ENCODE peak calls at places on chromosomes 4 and X, in six cellular contexts. Y is tibial nerve, A is right lobe of liver, H is heart left ventricle, I is HCT116, X is body of pancreas. M is an unnamed sample.

GRCh38 chr4:189305500-189305899 is 635.2 kb upstream of the FRG1 start:
- DNase-seq in Y (no peak), X (no peak), I (no peak), A (no peak), H (no peak), M (no peak)

GRCh38 chr4:74522251-74522991 is 77.5 kb downstream of the AREG start:
- DNase-seq in Y (no peak), I (no peak), X (no peak), A (no peak), H (no peak), M (no peak)

GRCh38 chr4:7030856-7031255 is 12.3 kb upstream of the TADA2B start:
- DNase-seq in H (no peak), Y (no peak), I (no peak), X (no peak), A (no peak), M (no peak)

GRCh38 chrX:31546130-31546529 is 474.3 kb upstream of the FTHL17 start:
- DNase-seq in A (no peak), X (peak), I (no peak), Y (no peak), H (no peak), M (peak)

GRCh38 chr4:84879651-84880200 is 86.8 kb downstream of the WDFY3 start:
- DNase-seq in Y (no peak), H (no peak), A (no peak), X (no peak), I (no peak), M (no peak)

GRCh38 chrX:149495573-149496071 is 9.5 kb downstream of the IDS start:
- DNase-seq in X (peak), Y (no peak), A (no peak), I (peak), H (no peak), M (peak)

GRCh38 chr4:54961357-54961975 is 163.9 kb downstream of the KDR start:
- DNase-seq in X (no peak), I (peak), Y (no peak), A (no peak), H (no peak), M (no peak)

GRCh38 chrX:65924938-65925507 is 114.9 kb downstream of the VSIG4 start:
- DNase-seq in A (no peak), Y (no peak), X (no peak), H (no peak), I (no peak), M (no peak)

GRCh38 chr4:73978886-73979285 is 2.9 kb downstream of the PF4 start:
- DNase-seq in A (no peak), X (no peak), Y (no peak), I (no peak), H (no peak), M (no peak)

GRCh38 chrX:125621588-125621927 is 301.9 kb downstream of the TEX13C start:
- DNase-seq in A (no peak), X (no peak), H (no peak), Y (no peak), I (no peak), M (no peak)

GRCh38 chr4:125736057-125736456 is 421.3 kb downstream of the FAT4 start:
- DNase-seq in X (no peak), Y (no peak), I (no peak), A (no peak), H (no peak), M (no peak)

GRCh38 chr4:153438916-153439756 is 27.0 kb upstream of the TMEM131L start:
- DNase-seq in I (no peak), Y (no peak), H (no peak), A (no peak), X (no peak), M (no peak)

GRCh38 chr4:151948351-151949016 is 187.7 kb upstream of the GATB start:
- DNase-seq in H (no peak), X (no peak), Y (no peak), I (no peak), A (no peak), M (no peak)

GRCh38 chr4:2913168-2913567 is 50.0 kb downstream of the NOP14 start:
- DNase-seq in A (peak), H (no peak), Y (no peak), I (no peak), X (no peak), M (no peak)

GRCh38 chrX:49153467-49153866 is 9.1 kb upstream of the MAGIX start:
- DNase-seq in X (no peak), Y (no peak), A (peak), H (no peak), I (no peak), M (no peak)

GRCh38 chrX:49157194-49157593 is 5.4 kb upstream of the MAGIX start:
- DNase-seq in H (no peak), Y (no peak), X (no peak), A (peak), I (no peak), M (no peak)

GRCh38 chrX:49160908-49161307 is 1.6 kb upstream of the MAGIX start:
- DNase-seq in H (no peak), A (no peak), Y (no peak), I (no peak), X (no peak), M (no peak)

GRCh38 chrX:49155243-49155899 is 7.2 kb upstream of the MAGIX start:
- DNase-seq in X (peak), Y (no peak), I (peak), H (no peak), A (peak), M (no peak)

DNA sequence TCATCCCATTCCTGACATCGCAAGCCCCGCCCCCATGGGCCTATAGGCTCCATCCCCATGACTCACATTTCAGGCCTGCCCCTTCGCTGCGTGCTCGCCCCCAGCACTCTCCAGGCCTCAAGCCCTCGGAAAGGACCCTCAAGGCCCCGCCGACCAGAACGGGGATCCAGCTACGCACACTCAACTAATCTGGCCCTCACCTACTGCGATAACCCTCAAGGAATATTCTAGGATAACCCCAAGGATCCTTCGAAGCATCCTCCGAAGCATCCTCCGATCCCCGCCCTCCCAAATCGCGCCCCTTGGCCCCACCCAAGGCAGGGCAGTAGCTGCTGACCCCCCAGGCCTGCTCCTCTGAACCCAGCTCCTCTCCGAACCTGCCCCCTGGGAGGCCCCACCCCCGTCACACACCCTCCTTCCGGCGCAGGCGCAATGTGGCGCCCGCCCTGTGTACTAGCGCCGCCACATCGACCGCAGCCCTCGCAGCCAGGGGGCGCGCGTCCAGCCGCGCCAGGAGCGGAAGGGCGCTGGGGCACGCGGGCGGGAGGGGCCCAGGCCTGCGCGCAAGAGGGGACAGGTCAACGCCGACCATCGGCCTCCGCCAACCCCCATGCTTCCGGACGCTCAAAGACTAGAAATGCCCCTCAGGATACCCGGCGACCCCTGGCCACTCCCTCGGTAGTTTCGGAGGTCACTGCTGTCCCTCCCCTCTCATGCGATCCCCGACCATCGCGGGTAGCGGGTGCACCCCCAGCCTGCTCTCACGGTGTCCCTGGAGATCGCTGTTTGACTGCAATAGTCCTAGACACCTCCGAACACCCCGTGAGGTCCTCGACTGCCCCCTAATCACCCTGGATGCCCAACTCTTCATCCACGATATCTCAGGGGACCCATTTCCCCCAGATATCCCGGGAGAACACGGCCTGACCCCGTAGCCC is 6.4 kb upstream of the MAGIX start:
- DNase-seq in I (peak), H (peak), Y (peak), A (peak), X (peak), M (no peak)
- TF ChIP-seq POLR2A in I (no peak), H (peak), Y (no peak), A (peak), X (peak), M (no peak)

GRCh38 chr4:8403173-8403753 is 37.3 kb downstream of the ACOX3 start:
- DNase-seq in X (peak), H (peak), I (peak), Y (peak), A (peak), M (peak)
- TF ChIP-seq POLR2A in X (no peak), H (no peak), I (no peak), Y (no peak), A (no peak), M (no peak)

DNA sequence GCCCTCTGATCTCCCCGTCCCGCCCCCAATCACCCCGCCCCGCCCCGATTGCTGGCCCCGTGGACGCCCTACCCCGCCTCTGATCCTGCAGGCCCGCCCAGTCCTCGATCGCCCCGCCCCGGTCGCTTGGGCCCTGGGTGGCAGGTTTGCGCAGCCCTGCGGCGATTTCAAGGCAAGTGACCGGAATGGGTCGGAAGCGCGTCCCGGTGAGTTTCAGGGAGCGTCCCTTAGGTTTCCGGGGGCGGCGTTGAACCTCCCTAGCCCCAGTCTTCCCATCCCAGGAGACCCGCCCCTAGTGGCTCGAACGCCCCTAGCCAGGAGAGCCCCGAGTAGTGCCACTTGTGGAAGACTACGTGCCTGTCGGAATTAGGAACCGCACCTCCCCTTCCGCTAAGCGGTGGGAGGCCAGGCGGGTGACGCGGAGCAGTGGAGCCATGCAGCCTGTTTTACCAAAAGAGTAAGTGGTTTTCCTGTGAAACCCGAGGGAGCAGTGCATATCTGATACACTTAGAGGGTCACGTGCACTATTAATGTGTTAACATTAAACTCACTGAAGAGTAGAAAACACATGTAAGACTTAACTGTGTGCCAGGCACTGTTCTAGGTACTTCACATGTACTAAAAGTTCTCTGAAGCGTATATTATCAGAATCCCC is 350 bp upstream of the TEC start:
- DNase-seq in A (peak), I (peak), Y (peak), H (peak), X (peak), M (no peak)
- TF ChIP-seq POLR2A in A (peak), I (peak), Y (no peak), H (peak), X (peak), M (no peak)

DNA sequence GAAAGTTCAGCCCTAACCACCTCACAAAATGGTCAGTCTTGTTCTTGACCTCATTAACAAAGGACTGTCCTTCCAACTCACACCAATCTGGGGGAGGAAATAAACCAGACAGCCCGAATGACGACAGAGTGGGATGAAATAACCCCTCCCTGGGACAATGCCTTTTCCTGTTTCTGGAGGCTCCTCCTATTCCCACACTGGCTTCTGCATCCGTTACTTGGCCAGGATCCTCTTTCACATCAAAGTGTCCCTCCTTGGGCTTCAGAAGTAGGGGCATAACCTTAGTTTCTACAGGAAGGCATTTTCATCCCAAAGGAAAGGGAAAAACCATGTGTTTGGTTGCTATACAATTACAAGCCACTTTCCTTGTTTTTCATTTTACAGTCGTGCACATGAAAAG is 59.8 kb upstream of the RPL34 start:
- DNase-seq in A (no peak), Y (no peak), H (peak), X (no peak), I (no peak), M (no peak)
- TF ChIP-seq POLR2A in A (no peak), Y (no peak), H (no peak), X (no peak), I (no peak), M (no peak)

M was measured in H54.